ENCODE peak calls at places on chromosomes 16 and 17, in seven cellular contexts. One of them, this sample, is unnamed.

GRCh38 chr17:82236142-82236971 is 7.5 kb downstream of the SLC16A3 start:
- DNase-seq in adipocyte: peak
- DNase-seq in NT2/D1: no peak
- DNase-seq in HCT116: no peak
- DNase-seq in fibroblast of lung: peak
- DNase-seq in colonic mucosa: peak
- DNase-seq in endodermal cell: peak
- DNase-seq in this sample: peak

GRCh38 chr17:67629963-67630320 is 87.8 kb upstream of the NOL11 start:
- DNase-seq in colonic mucosa: no peak
- DNase-seq in NT2/D1: no peak
- DNase-seq in HCT116: peak
- DNase-seq in fibroblast of lung: peak
- DNase-seq in endodermal cell: no peak
- DNase-seq in adipocyte: peak
- DNase-seq in this sample: no peak

GRCh38 chr17:77453613-77454559 is 313.1 kb downstream of the SEC14L1 start:
- DNase-seq in endodermal cell: no peak
- DNase-seq in NT2/D1: no peak
- DNase-seq in fibroblast of lung: no peak
- DNase-seq in adipocyte: no peak
- DNase-seq in HCT116: no peak
- DNase-seq in colonic mucosa: peak
- DNase-seq in this sample: no peak

GRCh38 chr17:78496311-78496710 is 80.9 kb downstream of the DNAH17 start:
- DNase-seq in colonic mucosa: no peak
- DNase-seq in adipocyte: no peak
- DNase-seq in fibroblast of lung: no peak
- DNase-seq in NT2/D1: no peak
- DNase-seq in HCT116: no peak
- DNase-seq in endodermal cell: peak
- DNase-seq in this sample: no peak

GRCh38 chr17:76727745-76728456 is 1.3 kb downstream of the METTL23 start:
- DNase-seq in adipocyte: peak
- DNase-seq in colonic mucosa: no peak
- DNase-seq in HCT116: no peak
- DNase-seq in endodermal cell: peak
- DNase-seq in fibroblast of lung: no peak
- DNase-seq in NT2/D1: no peak
- DNase-seq in this sample: no peak

GRCh38 chr17:73307130-73307529 is 4.7 kb downstream of the CDC42EP4 start:
- DNase-seq in fibroblast of lung: no peak
- DNase-seq in adipocyte: no peak
- DNase-seq in NT2/D1: no peak
- DNase-seq in colonic mucosa: peak
- DNase-seq in endodermal cell: no peak
- DNase-seq in HCT116: no peak
- DNase-seq in this sample: no peak

GRCh38 chr16:2016407-2016922 is 3.1 kb upstream of the NPW start:
- DNase-seq in adipocyte: no peak
- DNase-seq in fibroblast of lung: no peak
- DNase-seq in endodermal cell: no peak
- DNase-seq in colonic mucosa: no peak
- DNase-seq in HCT116: no peak
- DNase-seq in NT2/D1: no peak
- DNase-seq in this sample: peak

GRCh38 chr17:51721711-51722110 is 436.8 kb downstream of the CA10 start:
- DNase-seq in fibroblast of lung: no peak
- DNase-seq in endodermal cell: no peak
- DNase-seq in HCT116: no peak
- DNase-seq in adipocyte: no peak
- DNase-seq in NT2/D1: no peak
- DNase-seq in colonic mucosa: no peak
- DNase-seq in this sample: no peak

GRCh38 chr17:64008830-64009229 is 10.7 kb downstream of the PRR29 start:
- DNase-seq in NT2/D1: no peak
- DNase-seq in adipocyte: no peak
- DNase-seq in endodermal cell: peak
- DNase-seq in colonic mucosa: peak
- DNase-seq in HCT116: no peak
- DNase-seq in fibroblast of lung: no peak
- DNase-seq in this sample: no peak

GRCh38 chr17:14298221-14298994 is 2.5 kb upstream of the HS3ST3B1 start:
- DNase-seq in fibroblast of lung: no peak
- DNase-seq in colonic mucosa: no peak
- DNase-seq in endodermal cell: peak
- DNase-seq in adipocyte: no peak
- DNase-seq in NT2/D1: no peak
- DNase-seq in HCT116: no peak
- DNase-seq in this sample: peak

GRCh38 chr17:14297161-14297851 is 3.6 kb upstream of the HS3ST3B1 start:
- DNase-seq in HCT116: no peak
- DNase-seq in NT2/D1: no peak
- DNase-seq in colonic mucosa: no peak
- DNase-seq in adipocyte: peak
- DNase-seq in endodermal cell: peak
- DNase-seq in fibroblast of lung: peak
- DNase-seq in this sample: peak

GRCh38 chr17:14301279-14301760 is 439 bp downstream of the HS3ST3B1 start:
- DNase-seq in endodermal cell: no peak
- DNase-seq in colonic mucosa: no peak
- DNase-seq in HCT116: no peak
- DNase-seq in NT2/D1: no peak
- DNase-seq in adipocyte: peak
- DNase-seq in fibroblast of lung: peak
- DNase-seq in this sample: peak

GRCh38 chr17:14300628-14301278 is at the start of gene HS3ST3B1:
- DNase-seq in endodermal cell: peak
- DNase-seq in adipocyte: peak
- DNase-seq in NT2/D1: peak
- DNase-seq in HCT116: peak
- DNase-seq in fibroblast of lung: peak
- DNase-seq in colonic mucosa: peak
- DNase-seq in this sample: peak

GRCh38 chr17:14299261-14300093 is 1.4 kb upstream of the HS3ST3B1 start:
- DNase-seq in endodermal cell: peak
- DNase-seq in HCT116: no peak
- DNase-seq in NT2/D1: no peak
- DNase-seq in adipocyte: peak
- DNase-seq in colonic mucosa: peak
- DNase-seq in fibroblast of lung: peak
- DNase-seq in this sample: peak
- H3K4me3 ChIP-seq in endodermal cell: peak
- H3K4me3 ChIP-seq in HCT116: no peak
- H3K4me3 ChIP-seq in NT2/D1: peak
- H3K4me3 ChIP-seq in adipocyte: peak
- H3K4me3 ChIP-seq in colonic mucosa: peak
- H3K4me3 ChIP-seq in fibroblast of lung: peak
- H3K4me3 ChIP-seq in this sample: peak

GRCh38 chr17:43410557-43411368 is 12.0 kb downstream of the ARL4D start:
- DNase-seq in endodermal cell: no peak
- DNase-seq in fibroblast of lung: no peak
- DNase-seq in NT2/D1: no peak
- DNase-seq in adipocyte: peak
- DNase-seq in HCT116: no peak
- DNase-seq in colonic mucosa: no peak
- DNase-seq in this sample: peak

GRCh38 chr17:43411369-43411677 is 12.5 kb downstream of the ARL4D start:
- DNase-seq in colonic mucosa: no peak
- DNase-seq in endodermal cell: no peak
- DNase-seq in fibroblast of lung: no peak
- DNase-seq in HCT116: no peak
- DNase-seq in NT2/D1: no peak
- DNase-seq in adipocyte: no peak
- DNase-seq in this sample: no peak

GRCh38 chr17:43409131-43409530 is 10.3 kb downstream of the ARL4D start:
- DNase-seq in adipocyte: no peak
- DNase-seq in HCT116: no peak
- DNase-seq in NT2/D1: no peak
- DNase-seq in fibroblast of lung: no peak
- DNase-seq in colonic mucosa: no peak
- DNase-seq in endodermal cell: no peak
- DNase-seq in this sample: peak

GRCh38 chr17:43406676-43407645 is 8.2 kb downstream of the ARL4D start:
- DNase-seq in fibroblast of lung: peak
- DNase-seq in adipocyte: peak
- DNase-seq in endodermal cell: peak
- DNase-seq in NT2/D1: no peak
- DNase-seq in colonic mucosa: no peak
- DNase-seq in HCT116: no peak
- DNase-seq in this sample: peak

GRCh38 chr17:43411820-43412529 is 13.2 kb downstream of the ARL4D start:
- DNase-seq in adipocyte: no peak
- DNase-seq in NT2/D1: no peak
- DNase-seq in fibroblast of lung: no peak
- DNase-seq in endodermal cell: no peak
- DNase-seq in colonic mucosa: no peak
- DNase-seq in HCT116: no peak
- DNase-seq in this sample: no peak
- H3K9ac ChIP-seq in adipocyte: no peak
- H3K9ac ChIP-seq in NT2/D1: no peak
- H3K9ac ChIP-seq in fibroblast of lung: no peak
- H3K9ac ChIP-seq in endodermal cell: no peak
- H3K9ac ChIP-seq in colonic mucosa: no peak
- H3K9ac ChIP-seq in HCT116: no peak
- H3K9ac ChIP-seq in this sample: no peak

DNA sequence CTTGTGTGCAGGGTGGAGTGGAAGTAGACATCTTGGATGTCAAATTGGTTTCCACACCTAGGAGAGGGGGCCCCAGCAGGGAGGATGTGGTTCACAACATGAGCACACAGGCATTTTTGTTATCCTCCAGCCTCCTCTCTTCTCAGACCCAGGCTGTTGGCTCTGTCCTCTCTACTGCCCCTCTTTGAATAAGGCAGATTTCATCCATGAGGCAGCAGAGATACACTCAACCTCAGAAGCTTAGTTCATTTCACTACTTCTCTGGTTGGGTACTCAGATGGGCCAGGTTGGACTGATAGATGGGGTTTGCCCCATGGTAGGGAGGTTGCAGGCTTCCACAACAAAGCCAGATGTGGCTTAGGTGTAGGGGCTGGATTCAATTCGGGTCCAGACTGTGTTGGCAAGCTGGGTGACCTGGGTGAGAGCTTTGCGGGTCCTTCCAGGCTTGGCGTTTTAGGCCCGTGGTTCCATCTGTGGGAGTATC is 22.2 kb upstream of the NFATC3 start:
- DNase-seq in HCT116: no peak
- DNase-seq in fibroblast of lung: no peak
- DNase-seq in endodermal cell: no peak
- DNase-seq in colonic mucosa: no peak
- DNase-seq in adipocyte: no peak
- DNase-seq in NT2/D1: no peak
- DNase-seq in this sample: no peak
- H3K4me3 ChIP-seq in HCT116: no peak
- H3K4me3 ChIP-seq in fibroblast of lung: no peak
- H3K4me3 ChIP-seq in endodermal cell: no peak
- H3K4me3 ChIP-seq in colonic mucosa: no peak
- H3K4me3 ChIP-seq in adipocyte: no peak
- H3K4me3 ChIP-seq in NT2/D1: no peak
- H3K4me3 ChIP-seq in this sample: no peak

GRCh38 chr17:19534562-19535149 is 1.0 kb downstream of the SLC47A1 start:
- DNase-seq in fibroblast of lung: peak
- DNase-seq in adipocyte: no peak
- DNase-seq in NT2/D1: no peak
- DNase-seq in endodermal cell: no peak
- DNase-seq in HCT116: no peak
- DNase-seq in colonic mucosa: no peak
- DNase-seq in this sample: peak
- H3K9ac ChIP-seq in fibroblast of lung: no peak
- H3K9ac ChIP-seq in adipocyte: no peak
- H3K9ac ChIP-seq in NT2/D1: peak
- H3K9ac ChIP-seq in endodermal cell: no peak
- H3K9ac ChIP-seq in HCT116: no peak
- H3K9ac ChIP-seq in colonic mucosa: no peak
- H3K9ac ChIP-seq in this sample: peak

GRCh38 chr17:41518031-41518430 is 659 bp downstream of the KRT15 start:
- DNase-seq in endodermal cell: no peak
- DNase-seq in colonic mucosa: no peak
- DNase-seq in NT2/D1: no peak
- DNase-seq in adipocyte: no peak
- DNase-seq in HCT116: no peak
- DNase-seq in fibroblast of lung: no peak
- DNase-seq in this sample: no peak
- H3K4me3 ChIP-seq in endodermal cell: no peak
- H3K4me3 ChIP-seq in colonic mucosa: no peak
- H3K4me3 ChIP-seq in NT2/D1: no peak
- H3K4me3 ChIP-seq in adipocyte: no peak
- H3K4me3 ChIP-seq in HCT116: no peak
- H3K4me3 ChIP-seq in fibroblast of lung: no peak
- H3K4me3 ChIP-seq in this sample: no peak

GRCh38 chr16:48613061-48613957 is 3.3 kb upstream of the N4BP1 start:
- DNase-seq in NT2/D1: no peak
- DNase-seq in colonic mucosa: peak
- DNase-seq in endodermal cell: peak
- DNase-seq in adipocyte: peak
- DNase-seq in HCT116: no peak
- DNase-seq in fibroblast of lung: no peak
- DNase-seq in this sample: no peak
- H3K9ac ChIP-seq in NT2/D1: peak
- H3K9ac ChIP-seq in colonic mucosa: peak
- H3K9ac ChIP-seq in endodermal cell: no peak
- H3K9ac ChIP-seq in adipocyte: no peak
- H3K9ac ChIP-seq in HCT116: no peak
- H3K9ac ChIP-seq in fibroblast of lung: no peak
- H3K9ac ChIP-seq in this sample: no peak

DNA sequence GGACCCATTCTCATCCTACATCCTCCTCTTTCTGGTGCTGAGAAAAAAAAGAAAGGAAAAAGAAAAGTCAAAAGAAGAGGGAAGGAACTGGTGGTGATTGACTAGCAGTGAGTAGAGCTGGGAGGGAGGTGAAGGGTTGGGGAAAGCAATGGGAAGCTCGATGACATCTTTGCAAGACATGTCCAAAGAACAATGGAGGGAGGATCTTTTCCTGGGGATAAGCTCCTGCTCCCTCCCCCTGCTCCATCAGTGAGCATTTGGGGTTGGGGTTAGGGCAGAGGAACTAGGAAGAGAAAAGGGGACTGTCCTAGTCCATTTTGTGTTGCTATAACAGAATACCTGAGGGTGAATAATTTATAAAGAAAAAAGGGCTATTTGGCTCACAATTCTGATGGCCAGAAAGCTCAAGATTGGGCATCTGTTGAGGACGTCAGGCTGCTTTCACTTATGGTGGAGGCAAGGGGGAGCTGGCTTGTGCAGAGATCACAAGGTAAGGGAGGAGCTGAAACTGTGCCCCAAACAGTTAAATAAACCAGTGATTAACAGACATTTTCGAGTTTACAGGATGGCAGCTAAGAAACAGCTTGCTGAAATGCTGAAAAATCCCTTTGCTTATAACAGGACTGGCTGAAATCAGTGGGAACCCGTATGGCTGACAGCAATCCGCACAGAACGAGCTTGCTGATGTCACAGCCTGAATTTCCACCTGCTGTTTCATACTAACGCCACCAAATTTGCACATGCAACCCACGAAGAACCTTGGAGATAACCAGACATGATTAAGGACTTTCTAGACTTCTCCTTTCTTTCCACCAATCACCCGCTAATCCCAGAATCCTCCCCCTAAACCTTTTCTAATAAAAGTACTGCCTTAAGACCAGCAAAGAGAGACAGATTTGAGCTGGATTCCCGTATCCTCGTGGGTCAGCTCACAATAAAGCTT is 1.6 kb upstream of the ODF4 start:
- DNase-seq in NT2/D1: no peak
- DNase-seq in fibroblast of lung: no peak
- DNase-seq in endodermal cell: peak
- DNase-seq in colonic mucosa: no peak
- DNase-seq in HCT116: no peak
- DNase-seq in adipocyte: no peak
- DNase-seq in this sample: no peak
- H3K4me3 ChIP-seq in NT2/D1: no peak
- H3K4me3 ChIP-seq in fibroblast of lung: peak
- H3K4me3 ChIP-seq in endodermal cell: peak
- H3K4me3 ChIP-seq in colonic mucosa: no peak
- H3K4me3 ChIP-seq in HCT116: no peak
- H3K4me3 ChIP-seq in adipocyte: peak
- H3K4me3 ChIP-seq in this sample: no peak